ENCODE peak calls at places on chromosomes 5 and 9, in four cellular contexts. One of them, this sample, is unnamed. For H3K4me1 and H3K27me3, the result is how much of the 10 kb centered on the place peaks cover.

GRCh38 chr5:109654455-109654854 is 35.3 kb upstream of the MAN2A1 start:
- DNase-seq in Panc1: no peak
- DNase-seq in GM23248: peak
- DNase-seq in SJSA1: peak
- DNase-seq in this sample: no peak

GRCh38 chr9:90925581-90926257 is 124.1 kb downstream of the SYK start:
- DNase-seq in Panc1: no peak
- DNase-seq in GM23248: peak
- DNase-seq in SJSA1: no peak
- DNase-seq in this sample: no peak

GRCh38 chr5:89281211-89281610 is 398.2 kb upstream of the MEF2C start:
- DNase-seq in Panc1: no peak
- DNase-seq in GM23248: no peak
- DNase-seq in SJSA1: no peak
- DNase-seq in this sample: no peak

GRCh38 chr5:112203229-112203628 is 215.8 kb downstream of the EPB41L4A start:
- DNase-seq in Panc1: no peak
- DNase-seq in GM23248: no peak
- DNase-seq in SJSA1: no peak
- DNase-seq in this sample: no peak

GRCh38 chr9:134395727-134396257 is 69.5 kb downstream of the RXRA start:
- DNase-seq in Panc1: no peak
- DNase-seq in GM23248: no peak
- DNase-seq in SJSA1: no peak
- DNase-seq in this sample: no peak

GRCh38 chr5:172550996-172551395 is 90.1 kb upstream of the NEURL1B start:
- DNase-seq in Panc1: no peak
- DNase-seq in GM23248: no peak
- DNase-seq in SJSA1: no peak
- DNase-seq in this sample: no peak

GRCh38 chr9:90025816-90026215 is 421.0 kb downstream of the GADD45G start:
- DNase-seq in Panc1: no peak
- DNase-seq in GM23248: peak
- DNase-seq in SJSA1: no peak
- DNase-seq in this sample: no peak

GRCh38 chr9:25537857-25538256 is 140.4 kb downstream of the TUSC1 start:
- DNase-seq in Panc1: no peak
- DNase-seq in GM23248: no peak
- DNase-seq in SJSA1: no peak
- DNase-seq in this sample: no peak

GRCh38 chr9:73529666-73530065 is 378.0 kb downstream of the ANXA1 start:
- DNase-seq in Panc1: no peak
- DNase-seq in GM23248: no peak
- DNase-seq in SJSA1: no peak
- DNase-seq in this sample: no peak

DNA sequence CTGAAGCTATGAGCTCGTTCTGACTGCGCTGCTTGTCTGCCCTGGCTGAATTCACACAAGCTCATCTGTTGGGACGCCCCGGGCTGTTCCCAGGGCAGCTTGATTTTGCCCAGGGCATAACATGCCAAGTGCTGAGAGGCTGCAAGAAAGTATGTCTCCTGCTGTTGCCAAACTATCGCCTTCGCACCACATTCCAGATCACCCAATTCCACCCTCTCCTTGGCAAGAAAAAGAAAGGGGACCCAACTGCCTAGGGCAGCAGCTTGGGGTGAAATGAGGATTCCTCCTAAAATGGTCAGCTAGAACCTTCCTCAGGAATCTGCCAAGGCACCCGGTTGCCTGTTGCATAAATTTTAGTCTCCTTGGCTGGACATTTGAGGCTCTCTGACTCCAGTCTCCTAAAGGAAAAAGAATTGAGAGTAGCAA is 21.2 kb downstream of the COL15A1 start:
- DNase-seq in Panc1: no peak
- DNase-seq in GM23248: peak
- DNase-seq in SJSA1: no peak
- DNase-seq in this sample: no peak
- H3K4me1 ChIP-seq in Panc1: under half
- H3K4me1 ChIP-seq in GM23248: under half
- H3K4me1 ChIP-seq in SJSA1: under half
- H3K4me1 ChIP-seq in this sample: under half

GRCh38 chr5:1836891-1837880 is 36.0 kb downstream of the NDUFS6 start:
- DNase-seq in Panc1: no peak
- DNase-seq in GM23248: no peak
- DNase-seq in SJSA1: no peak
- DNase-seq in this sample: no peak

GRCh38 chr5:1836176-1836890 is 35.1 kb downstream of the NDUFS6 start:
- DNase-seq in Panc1: no peak
- DNase-seq in GM23248: no peak
- DNase-seq in SJSA1: no peak
- DNase-seq in this sample: no peak

GRCh38 chr5:1840071-1840547 is 38.9 kb downstream of the NDUFS6 start:
- DNase-seq in Panc1: no peak
- DNase-seq in GM23248: no peak
- DNase-seq in SJSA1: no peak
- DNase-seq in this sample: no peak

GRCh38 chr5:1835431-1835830 is 34.2 kb downstream of the NDUFS6 start:
- DNase-seq in Panc1: no peak
- DNase-seq in GM23248: no peak
- DNase-seq in SJSA1: no peak
- DNase-seq in this sample: no peak

DNA sequence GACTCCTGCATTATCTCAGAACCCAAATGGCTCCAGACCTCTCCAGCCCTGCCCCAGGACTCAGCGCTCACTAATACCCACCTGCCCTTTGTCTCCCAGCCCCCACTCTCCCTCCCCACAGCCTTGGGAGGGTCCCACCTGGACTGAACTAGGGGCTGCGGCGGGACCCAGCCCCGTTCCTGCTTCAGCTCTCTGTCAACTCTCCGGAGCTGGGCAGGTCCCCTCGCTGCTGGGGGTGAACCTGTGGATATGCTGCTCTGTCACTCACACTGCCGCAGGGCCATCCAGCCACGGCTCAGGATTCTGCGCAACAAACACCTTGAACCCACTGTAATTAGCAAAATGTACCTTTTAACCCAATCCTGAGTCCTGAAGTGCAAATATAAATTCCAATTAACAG is 36.8 kb downstream of the NDUFS6 start:
- DNase-seq in Panc1: no peak
- DNase-seq in GM23248: no peak
- DNase-seq in SJSA1: no peak
- DNase-seq in this sample: no peak
- H3K27me3 ChIP-seq in Panc1: under half
- H3K27me3 ChIP-seq in GM23248: under half
- H3K27me3 ChIP-seq in SJSA1: half or more
- H3K27me3 ChIP-seq in this sample: under half

GRCh38 chr5:14177651-14178050 is 34.5 kb downstream of the TRIO start:
- DNase-seq in Panc1: no peak
- DNase-seq in GM23248: no peak
- DNase-seq in SJSA1: no peak
- DNase-seq in this sample: no peak

GRCh38 chr5:14180437-14180836 is 37.3 kb downstream of the TRIO start:
- DNase-seq in Panc1: no peak
- DNase-seq in GM23248: no peak
- DNase-seq in SJSA1: no peak
- DNase-seq in this sample: no peak

GRCh38 chr5:14179446-14179845 is 36.3 kb downstream of the TRIO start:
- DNase-seq in Panc1: no peak
- DNase-seq in GM23248: peak
- DNase-seq in SJSA1: no peak
- DNase-seq in this sample: no peak

GRCh38 chr5:14178091-14178490 is 34.9 kb downstream of the TRIO start:
- DNase-seq in Panc1: no peak
- DNase-seq in GM23248: no peak
- DNase-seq in SJSA1: no peak
- DNase-seq in this sample: no peak

GRCh38 chr5:14178671-14179211 is 35.6 kb downstream of the TRIO start:
- DNase-seq in Panc1: no peak
- DNase-seq in GM23248: peak
- DNase-seq in SJSA1: peak
- DNase-seq in this sample: no peak
- H3K4me1 ChIP-seq in Panc1: half or more
- H3K4me1 ChIP-seq in GM23248: half or more
- H3K4me1 ChIP-seq in SJSA1: half or more
- H3K4me1 ChIP-seq in this sample: under half

GRCh38 chr9:125240649-125240999 is 519 bp downstream of the HSPA5 start:
- DNase-seq in Panc1: no peak
- DNase-seq in GM23248: peak
- DNase-seq in SJSA1: peak
- DNase-seq in this sample: peak

GRCh38 chr9:125238915-125239446 is 2.2 kb downstream of the HSPA5 start:
- DNase-seq in Panc1: no peak
- DNase-seq in GM23248: peak
- DNase-seq in SJSA1: no peak
- DNase-seq in this sample: no peak

GRCh38 chr9:125235805-125236534 is 5.2 kb downstream of the HSPA5 start:
- DNase-seq in Panc1: no peak
- DNase-seq in GM23248: peak
- DNase-seq in SJSA1: no peak
- DNase-seq in this sample: no peak

GRCh38 chr9:125239631-125240597 is 1.2 kb downstream of the HSPA5 start:
- DNase-seq in Panc1: no peak
- DNase-seq in GM23248: no peak
- DNase-seq in SJSA1: no peak
- DNase-seq in this sample: no peak

GRCh38 chr9:125238127-125238914 is 2.8 kb downstream of the HSPA5 start:
- DNase-seq in Panc1: no peak
- DNase-seq in GM23248: peak
- DNase-seq in SJSA1: no peak
- DNase-seq in this sample: no peak
- H3K27me3 ChIP-seq in Panc1: under half
- H3K27me3 ChIP-seq in GM23248: under half
- H3K27me3 ChIP-seq in SJSA1: under half
- H3K27me3 ChIP-seq in this sample: under half

DNA sequence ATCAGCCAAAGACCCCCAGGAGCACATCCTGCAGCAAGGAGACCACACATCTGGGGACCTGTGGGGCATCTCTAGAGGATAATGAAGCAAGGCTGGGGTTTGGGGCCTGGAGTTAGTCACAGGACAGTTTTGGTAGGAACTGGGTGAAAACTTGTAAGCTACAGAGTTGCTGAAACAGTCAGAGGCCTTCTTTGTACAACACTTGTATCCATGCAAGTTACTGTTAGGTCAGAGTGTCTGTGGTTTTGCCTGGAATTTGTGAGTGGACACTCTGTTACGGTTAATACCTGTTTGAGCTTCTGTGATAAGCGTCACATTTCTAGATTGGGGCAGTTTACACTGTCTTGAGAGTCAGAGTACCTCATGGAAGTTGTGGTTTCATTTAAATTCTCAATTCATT is 22.6 kb upstream of the ASPN start:
- DNase-seq in Panc1: no peak
- DNase-seq in GM23248: peak
- DNase-seq in SJSA1: no peak
- DNase-seq in this sample: no peak
- H3K4me1 ChIP-seq in Panc1: under half
- H3K4me1 ChIP-seq in GM23248: half or more
- H3K4me1 ChIP-seq in SJSA1: under half
- H3K4me1 ChIP-seq in this sample: under half

This sample was measured in HAP-1.